ENCODE peak calls at places on chromosomes 11 and 22, in ten cellular contexts. O is SK-MEL-5; K is NCI-H774; F is lower leg skin; A is adipocyte; Y is breast epithelium; H is activated naive CD4-positive, alpha-beta T cell; L is stimulated activated CD4-positive, alpha-beta T cell treated with anti-CD3 and anti-CD28 coated beads, Interleukin-1b, Interleukin-23, amount 100 ng/mL, for 1 hour; Z is effector CD4-positive, alpha-beta T cell; X is iPS DF 6.9. G is an unnamed sample.
A peak's percentile ranks its signal among the peaks of the same experiment; 100 is the strongest.

GRCh38 chr11:14411818-14412217 is 52.8 kb upstream of the RRAS2 start:
- DNase-seq in L (no peak), O (no peak), Z (no peak), K (no peak), X (no peak), A (peak; percentile 94), H (no peak), F (peak; percentile 59), Y (peak; percentile 41), G (no peak)

GRCh38 chr22:50548046-50548912 is 2.6 kb downstream of the KLHDC7B start:
- DNase-seq in X (no peak), K (no peak), O (no peak), H (no peak), A (no peak), F (no peak), L (no peak), Y (no peak), Z (peak; percentile 52), G (no peak)

GRCh38 chr11:104327864-104328513 is 164.0 kb upstream of the PDGFD start:
- DNase-seq in X (no peak), A (no peak), L (no peak), O (no peak), F (no peak), Z (no peak), K (no peak), H (no peak), Y (no peak), G (no peak)

GRCh38 chr22:17773606-17774205 is 563 bp downstream of the BID start:
- DNase-seq in Z (peak; percentile 47), F (no peak), X (no peak), A (peak; percentile 59), L (peak; percentile 34), O (peak; percentile 26), H (no peak), Y (no peak), K (peak; percentile 41), G (no peak)

GRCh38 chr22:35400335-35400680 is 368 bp downstream of the MCM5 start:
- DNase-seq in A (no peak), O (no peak), K (no peak), Z (peak; percentile 20), Y (no peak), H (no peak), F (no peak), X (no peak), L (no peak), G (no peak)

GRCh38 chr11:120622189-120622912 is 110.8 kb downstream of the GRIK4 start:
- DNase-seq in L (no peak), K (no peak), H (no peak), A (no peak), F (no peak), Z (no peak), O (peak; percentile 42), Y (no peak), X (peak; percentile 35), G (no peak)

GRCh38 chr11:116194156-116194904 is 578.5 kb downstream of the BUD13 start:
- DNase-seq in Y (no peak), F (no peak), A (no peak), L (no peak), Z (no peak), O (no peak), H (no peak), X (no peak), K (no peak), G (no peak)

GRCh38 chr11:12792590-12792989 is 118.4 kb downstream of the TEAD1 start:
- DNase-seq in F (no peak), Z (no peak), X (no peak), Y (no peak), K (no peak), H (no peak), O (no peak), L (no peak), A (peak; percentile 76), G (no peak)

GRCh38 chr22:45966320-45966891 is 10.6 kb downstream of the WNT7B start:
- DNase-seq in Z (no peak), H (no peak), Y (no peak), A (no peak), F (no peak), O (no peak), L (no peak), X (no peak), K (peak; percentile 23), G (no peak)

GRCh38 chr11:27473017-27473406 is 422 bp upstream of the LGR4 start:
- DNase-seq in O (no peak), L (no peak), F (no peak), A (peak; percentile 58), K (no peak), Y (no peak), H (no peak), Z (no peak), X (no peak), G (no peak)

GRCh38 chr22:50267591-50268390 is 2.4 kb downstream of the MAPK11 start:
- DNase-seq in Y (peak; percentile 64), F (peak; percentile 43), Z (peak; percentile 28), K (no peak), O (peak; percentile 45), A (peak; percentile 76), X (no peak), H (peak; percentile 22), L (peak; percentile 44), G (no peak)

GRCh38 chr22:49628351-49629023 is 199.2 kb downstream of the BRD1 start:
- DNase-seq in F (no peak), Y (no peak), A (no peak), K (no peak), H (no peak), X (no peak), O (no peak), L (no peak), Z (no peak), G (no peak)

GRCh38 chr11:28086569-28086968 is 21.4 kb downstream of the KIF18A start:
- DNase-seq in O (no peak), X (no peak), F (no peak), Z (no peak), L (no peak), K (no peak), A (peak; percentile 38), Y (no peak), H (no peak), G (no peak)

GRCh38 chr11:44833869-44834452 is 107.2 kb downstream of the TSPAN18 start:
- DNase-seq in X (no peak), O (no peak), F (no peak), A (no peak), Y (peak; percentile 62), H (no peak), Z (no peak), K (no peak), L (no peak), G (no peak)

GRCh38 chr11:30855383-30856006 is 269.3 kb upstream of the MPPED2 start:
- DNase-seq in K (no peak), O (peak; percentile 56), A (peak; percentile 59), Z (no peak), L (no peak), F (no peak), X (no peak), H (no peak), Y (no peak), G (no peak)

GRCh38 chr22:42648368-42649260 is 578 bp downstream of the CYB5R3 start:
- DNase-seq in K (no peak), Y (peak; percentile 40), X (no peak), O (peak; percentile 27), L (no peak), H (no peak), F (peak; percentile 38), A (peak; percentile 81), Z (peak; percentile 15), G (no peak)

GRCh38 chr22:20428496-20429253 is 8.9 kb downstream of the SCARF2 start:
- DNase-seq in Z (no peak), K (no peak), F (no peak), L (no peak), X (no peak), H (no peak), A (no peak), O (no peak), Y (no peak), G (no peak)

GRCh38 chr11:133935551-133935910 is 21.2 kb downstream of the IGSF9B start:
- DNase-seq in F (no peak), Y (no peak), K (no peak), L (no peak), Z (no peak), O (no peak), X (no peak), A (no peak), H (no peak), G (no peak)

GRCh38 chr11:11297578-11297977 is 55.5 kb downstream of the CSNK2A3 start:
- DNase-seq in A (no peak), O (no peak), X (no peak), Y (no peak), F (no peak), K (no peak), Z (no peak), L (no peak), H (no peak), G (no peak)

GRCh38 chr11:118629761-118630661 is 22.6 kb downstream of the PHLDB1 start:
- DNase-seq in Y (no peak), L (no peak), X (no peak), A (no peak), F (no peak), Z (no peak), H (no peak), K (no peak), O (no peak), G (no peak)

GRCh38 chr11:78807351-78807750 is 232.7 kb upstream of the NARS2 start:
- DNase-seq in O (no peak), A (no peak), Z (no peak), H (no peak), Y (no peak), X (no peak), K (no peak), L (no peak), F (no peak), G (no peak)

GRCh38 chr11:65217441-65218423 is 36.0 kb downstream of the CAPN1 start:
- DNase-seq in X (no peak), L (no peak), F (no peak), A (no peak), K (no peak), O (no peak), Y (no peak), Z (no peak), H (no peak), G (no peak)

G was measured in SK-N-MC.